ENCODE peak calls at places on chromosomes 4 and X, in ten cellular contexts. I is PC-3; D is upper lobe of left lung; Y is heart left ventricle; O is tibial artery; A is naive thymus-derived CD4-positive, alpha-beta T cell; E is left lung; H is SK-N-SH; M is ovary; K is IMR-90. Z is an unnamed sample.

GRCh38 chr4:94871644-94872305 is 114.0 kb downstream of the BMPR1B start:
- DNase-seq in I (no peak), D (no peak), Y (no peak), O (no peak), A (no peak), E (no peak), H (peak; percentile 72), M (no peak), K (peak; percentile 20), Z (no peak)

GRCh38 chr4:82138376-82138775 is 235.4 kb downstream of the HNRNPD start:
- DNase-seq in I (peak; percentile 13), D (no peak), Y (no peak), O (no peak), A (no peak), E (no peak), H (no peak), M (no peak), K (peak; percentile 0), Z (no peak)

GRCh38 chr4:3420956-3421355 is 20.8 kb upstream of the HGFAC start:
- DNase-seq in I (no peak), D (no peak), Y (no peak), O (no peak), A (no peak), E (peak; percentile 52), H (no peak), M (no peak), K (no peak), Z (no peak)

GRCh38 chr4:29131304-29131703 is 1588.9 kb upstream of the PCDH7 start:
- DNase-seq in I (peak; percentile 6), D (no peak), Y (no peak), O (no peak), A (no peak), E (no peak), H (no peak), M (no peak), K (peak; percentile 4), Z (no peak)

GRCh38 chr4:78653655-78654054 is 102.1 kb downstream of the ANXA3 start:
- DNase-seq in I (no peak), D (no peak), Y (no peak), O (no peak), A (no peak), E (no peak), H (peak; percentile 38), M (no peak), K (peak; percentile 25), Z (no peak)

GRCh38 chr4:11039494-11040142 is 355.1 kb upstream of the CLNK start:
- DNase-seq in I (no peak), D (peak; percentile 17), Y (no peak), O (no peak), A (no peak), E (no peak), H (no peak), M (no peak), K (no peak), Z (no peak)

GRCh38 chrX:116285506-116285905 is 115.0 kb downstream of the AGTR2 start:
- DNase-seq in I (peak; percentile 58), D (no peak), Y (no peak), O (no peak), A (no peak), E (no peak), H (no peak), M (no peak), K (no peak), Z (no peak)

GRCh38 chrX:134868766-134869495 is 121.9 kb upstream of the SMIM10 start:
- DNase-seq in I (peak; percentile 84), D (no peak), Y (no peak), O (no peak), A (no peak), E (no peak), H (no peak), M (no peak), K (peak; percentile 96), Z (no peak)

GRCh38 chr4:128338634-128339355 is 51.2 kb upstream of the PGRMC2 start:
- DNase-seq in I (peak; percentile 76), D (no peak), Y (no peak), O (no peak), A (no peak), E (no peak), H (no peak), M (no peak), K (peak; percentile 91), Z (no peak)

GRCh38 chr4:42150653-42151567 is 1.5 kb downstream of the BEND4 start:
- DNase-seq in I (no peak), D (peak; percentile 85), Y (no peak), O (no peak), A (no peak), E (peak; percentile 81), H (peak; percentile 66), M (no peak), K (no peak), Z (no peak)

DNA sequence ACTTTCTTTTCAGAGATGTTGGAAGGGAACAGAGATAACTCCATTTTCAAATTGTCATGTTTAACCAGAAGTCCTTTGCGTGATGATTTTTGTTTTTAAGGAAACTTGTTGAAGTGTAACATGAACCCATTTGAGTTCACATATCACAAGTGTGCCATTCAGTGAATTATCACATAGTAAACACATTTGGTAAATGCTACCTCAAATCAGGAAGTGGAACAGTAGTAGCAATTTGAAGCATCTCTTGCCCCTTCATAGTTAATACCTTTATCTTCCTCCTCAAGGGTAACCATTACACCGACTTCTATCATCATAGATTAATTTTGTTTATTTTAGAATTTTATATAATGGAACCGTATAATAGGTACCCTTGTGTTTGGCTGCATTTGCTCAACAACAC is 35.9 kb downstream of the KDM6A start:
- DNase-seq in I (no peak), D (no peak), Y (no peak), O (no peak), A (no peak), E (no peak), H (no peak), M (no peak), K (no peak), Z (no peak)
- H3K4me1 ChIP-seq in I (peaks cover 7% of the 10 kb centered on the region), D (no peaks in the 10 kb centered on the region), Y (peaks cover 5% of the 10 kb centered on the region), O (peaks cover 29% of the 10 kb centered on the region), A (peaks cover 6% of the 10 kb centered on the region), E (peaks cover 21% of the 10 kb centered on the region), H (no peaks in the 10 kb centered on the region), M (peaks cover 10% of the 10 kb centered on the region), K (peaks cover 4% of the 10 kb centered on the region), Z (peaks cover 3% of the 10 kb centered on the region)

GRCh38 chrX:17738737-17739535 is 1.6 kb downstream of the SCML1 start:
- DNase-seq in I (no peak), D (no peak), Y (no peak), O (no peak), A (no peak), E (no peak), H (no peak), M (no peak), K (no peak), Z (no peak)

GRCh38 chrX:17736856-17737706 is at the start of gene SCML1:
- DNase-seq in I (peak; percentile 95), D (peak; percentile 98), Y (peak; percentile 98), O (peak; percentile 99), A (peak; percentile 70), E (peak; percentile 94), H (peak; percentile 84), M (peak; percentile 98), K (peak; percentile 95), Z (peak; percentile 97)

GRCh38 chrX:17736478-17736855 is 826 bp upstream of the SCML1 start:
- DNase-seq in I (peak; percentile 15), D (no peak), Y (no peak), O (no peak), A (no peak), E (no peak), H (no peak), M (no peak), K (no peak), Z (no peak)

GRCh38 chrX:17738002-17738713 is 865 bp downstream of the SCML1 start:
- DNase-seq in I (peak; percentile 45), D (peak; percentile 80), Y (no peak), O (peak; percentile 77), A (peak; percentile 8), E (peak; percentile 61), H (peak; percentile 30), M (peak; percentile 63), K (peak; percentile 24), Z (peak; percentile 12)

DNA sequence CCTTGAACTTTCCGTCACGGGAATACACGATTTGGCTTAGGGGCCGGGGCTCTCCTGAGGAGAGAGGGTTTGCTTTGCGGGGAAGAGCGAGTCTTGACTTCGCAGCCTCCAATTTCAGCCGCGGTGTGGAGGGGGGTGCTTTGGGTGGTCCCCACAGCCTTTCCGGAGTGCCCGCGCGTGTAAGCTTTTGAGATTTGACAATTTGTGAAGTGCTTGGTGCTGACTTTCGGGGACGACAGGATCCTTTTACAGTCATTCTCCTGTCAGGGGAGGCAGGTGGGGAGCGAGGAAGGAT is 361 bp downstream of the SCML1 start:
- DNase-seq in I (no peak), D (no peak), Y (no peak), O (no peak), A (peak; percentile 38), E (no peak), H (no peak), M (no peak), K (no peak), Z (no peak)
- H3K27ac ChIP-seq in I (peak overlapping the region; percentile 72), D (peak overlapping the region; percentile 93), Y (peak overlapping the region; percentile 67), O (peak overlapping the region; percentile 92), A (peak overlapping the region; percentile 88), E (peak overlapping the region; percentile 79), H (peak overlapping the region; percentile 34), M (peak overlapping the region; percentile 86), K (peak overlapping the region; percentile 77), Z (peak overlapping the region; percentile 91)

GRCh38 chr4:5857199-5857598 is 35.7 kb downstream of the CRMP1 start:
- DNase-seq in I (no peak), D (no peak), Y (no peak), O (no peak), A (no peak), E (no peak), H (no peak), M (no peak), K (no peak), Z (no peak)

GRCh38 chr4:5852806-5853205 is 40.1 kb downstream of the CRMP1 start:
- DNase-seq in I (no peak), D (no peak), Y (no peak), O (no peak), A (no peak), E (no peak), H (no peak), M (no peak), K (no peak), Z (no peak)

GRCh38 chr4:5851637-5852036 is 41.2 kb downstream of the CRMP1 start:
- DNase-seq in I (no peak), D (no peak), Y (no peak), O (no peak), A (no peak), E (no peak), H (no peak), M (no peak), K (no peak), Z (no peak)
- H3K36me3 ChIP-seq in I (no peaks in the 10 kb centered on the region), D (no peaks in the 10 kb centered on the region), Y (no peaks in the 10 kb centered on the region), O (no peaks in the 10 kb centered on the region), A (no peaks in the 10 kb centered on the region), E (no peaks in the 10 kb centered on the region), H (no peaks in the 10 kb centered on the region), M (no peaks in the 10 kb centered on the region), K (peaks cover 3% of the 10 kb centered on the region), Z (no peaks in the 10 kb centered on the region)

GRCh38 chr4:182343435-182343834 is 100.2 kb downstream of the TENM3 start:
- DNase-seq in I (no peak), D (no peak), Y (no peak), O (no peak), A (no peak), E (no peak), H (peak; percentile 33), M (no peak), K (no peak), Z (no peak)
- H3K4me1 ChIP-seq in I (no peaks in the 10 kb centered on the region), D (no peaks in the 10 kb centered on the region), Y (no peaks in the 10 kb centered on the region), O (no peaks in the 10 kb centered on the region), A (no peaks in the 10 kb centered on the region), E (no peaks in the 10 kb centered on the region), H (peaks cover 9% of the 10 kb centered on the region), M (no peaks in the 10 kb centered on the region), K (no peaks in the 10 kb centered on the region), Z (no peaks in the 10 kb centered on the region)